ENCODE peak calls at places on chromosomes 6 and 20, in eight cellular contexts. One of them, this sample, is unnamed.

GRCh38 chr20:49866051-49866450 is 49.3 kb downstream of the SPATA2 start:
- DNase-seq in Peyer's patch: no peak
- DNase-seq in NCI-H1092 treated with DMSO at 0.1 percent for 48 hours: no peak
- DNase-seq in LoVo: no peak
- DNase-seq in hippocampal formation: no peak
- DNase-seq in mesenteric fat pad: no peak
- DNase-seq in right cardiac atrium: no peak
- DNase-seq in RPMI7951: peak; percentile 82
- DNase-seq in this sample: no peak

GRCh38 chr20:52312131-52312729 is 120.7 kb upstream of the ZFP64 start:
- DNase-seq in NCI-H1092 treated with DMSO at 0.1 percent for 48 hours: peak; percentile 61
- DNase-seq in hippocampal formation: peak; percentile 34
- DNase-seq in right cardiac atrium: peak; percentile 43
- DNase-seq in mesenteric fat pad: no peak
- DNase-seq in Peyer's patch: peak; percentile 18
- DNase-seq in LoVo: peak; percentile 49
- DNase-seq in RPMI7951: peak; percentile 65
- DNase-seq in this sample: peak; percentile 68

GRCh38 chr20:8427419-8428065 is 295.5 kb downstream of the PLCB1 start:
- DNase-seq in RPMI7951: no peak
- DNase-seq in LoVo: no peak
- DNase-seq in right cardiac atrium: no peak
- DNase-seq in NCI-H1092 treated with DMSO at 0.1 percent for 48 hours: no peak
- DNase-seq in Peyer's patch: no peak
- DNase-seq in hippocampal formation: no peak
- DNase-seq in mesenteric fat pad: no peak
- DNase-seq in this sample: no peak

GRCh38 chr6:20827798-20828197 is 293.5 kb downstream of the CDKAL1 start:
- DNase-seq in right cardiac atrium: no peak
- DNase-seq in RPMI7951: no peak
- DNase-seq in mesenteric fat pad: no peak
- DNase-seq in NCI-H1092 treated with DMSO at 0.1 percent for 48 hours: no peak
- DNase-seq in Peyer's patch: no peak
- DNase-seq in hippocampal formation: no peak
- DNase-seq in LoVo: no peak
- DNase-seq in this sample: no peak

GRCh38 chr6:135576055-135576454 is 78.5 kb upstream of the AHI1 start:
- DNase-seq in LoVo: no peak
- DNase-seq in Peyer's patch: no peak
- DNase-seq in NCI-H1092 treated with DMSO at 0.1 percent for 48 hours: peak; percentile 74
- DNase-seq in right cardiac atrium: no peak
- DNase-seq in RPMI7951: peak; percentile 14
- DNase-seq in mesenteric fat pad: no peak
- DNase-seq in hippocampal formation: no peak
- DNase-seq in this sample: no peak

GRCh38 chr6:38179300-38179699 is 359.8 kb downstream of the ZFAND3 start:
- DNase-seq in Peyer's patch: no peak
- DNase-seq in LoVo: no peak
- DNase-seq in right cardiac atrium: no peak
- DNase-seq in NCI-H1092 treated with DMSO at 0.1 percent for 48 hours: peak; percentile 41
- DNase-seq in mesenteric fat pad: peak; percentile 71
- DNase-seq in hippocampal formation: no peak
- DNase-seq in RPMI7951: no peak
- DNase-seq in this sample: no peak

GRCh38 chr6:114142256-114142655 is 171.3 kb upstream of the HDAC2 start:
- DNase-seq in right cardiac atrium: no peak
- DNase-seq in Peyer's patch: no peak
- DNase-seq in LoVo: no peak
- DNase-seq in NCI-H1092 treated with DMSO at 0.1 percent for 48 hours: no peak
- DNase-seq in hippocampal formation: no peak
- DNase-seq in RPMI7951: no peak
- DNase-seq in mesenteric fat pad: no peak
- DNase-seq in this sample: no peak

GRCh38 chr20:16926626-16927025 is 178.5 kb downstream of the OTOR start:
- DNase-seq in LoVo: no peak
- DNase-seq in mesenteric fat pad: no peak
- DNase-seq in right cardiac atrium: no peak
- DNase-seq in RPMI7951: no peak
- DNase-seq in NCI-H1092 treated with DMSO at 0.1 percent for 48 hours: peak; percentile 84
- DNase-seq in Peyer's patch: no peak
- DNase-seq in hippocampal formation: no peak
- DNase-seq in this sample: peak; percentile 17

GRCh38 chr6:157124855-157125254 is 198.5 kb downstream of the TMEM242 start:
- DNase-seq in mesenteric fat pad: no peak
- DNase-seq in hippocampal formation: no peak
- DNase-seq in right cardiac atrium: no peak
- DNase-seq in RPMI7951: no peak
- DNase-seq in NCI-H1092 treated with DMSO at 0.1 percent for 48 hours: no peak
- DNase-seq in Peyer's patch: no peak
- DNase-seq in LoVo: no peak
- DNase-seq in this sample: peak; percentile 55

GRCh38 chr6:80174931-80175572 is 68.6 kb downstream of the BCKDHB start:
- DNase-seq in RPMI7951: peak; percentile 82
- DNase-seq in right cardiac atrium: no peak
- DNase-seq in LoVo: no peak
- DNase-seq in NCI-H1092 treated with DMSO at 0.1 percent for 48 hours: no peak
- DNase-seq in mesenteric fat pad: no peak
- DNase-seq in hippocampal formation: no peak
- DNase-seq in Peyer's patch: no peak
- DNase-seq in this sample: no peak

GRCh38 chr6:41958022-41958856 is 16.6 kb upstream of the CCND3 start:
- DNase-seq in hippocampal formation: no peak
- DNase-seq in NCI-H1092 treated with DMSO at 0.1 percent for 48 hours: no peak
- DNase-seq in right cardiac atrium: no peak
- DNase-seq in mesenteric fat pad: no peak
- DNase-seq in Peyer's patch: no peak
- DNase-seq in RPMI7951: no peak
- DNase-seq in LoVo: no peak
- DNase-seq in this sample: no peak

GRCh38 chr6:168239374-168239773 is 80.2 kb downstream of the DACT2 start:
- DNase-seq in hippocampal formation: no peak
- DNase-seq in RPMI7951: peak; percentile 68
- DNase-seq in NCI-H1092 treated with DMSO at 0.1 percent for 48 hours: no peak
- DNase-seq in right cardiac atrium: no peak
- DNase-seq in LoVo: no peak
- DNase-seq in mesenteric fat pad: no peak
- DNase-seq in Peyer's patch: no peak
- DNase-seq in this sample: no peak

GRCh38 chr6:134623391-134623790 is 305.5 kb upstream of the SGK1 start:
- DNase-seq in NCI-H1092 treated with DMSO at 0.1 percent for 48 hours: no peak
- DNase-seq in LoVo: no peak
- DNase-seq in Peyer's patch: no peak
- DNase-seq in RPMI7951: no peak
- DNase-seq in hippocampal formation: no peak
- DNase-seq in mesenteric fat pad: no peak
- DNase-seq in right cardiac atrium: no peak
- DNase-seq in this sample: no peak

GRCh38 chr20:8812818-8813217 is 256.1 kb upstream of the PLCB4 start:
- DNase-seq in hippocampal formation: no peak
- DNase-seq in right cardiac atrium: peak; percentile 39
- DNase-seq in mesenteric fat pad: no peak
- DNase-seq in RPMI7951: no peak
- DNase-seq in Peyer's patch: no peak
- DNase-seq in NCI-H1092 treated with DMSO at 0.1 percent for 48 hours: peak; percentile 12
- DNase-seq in LoVo: no peak
- DNase-seq in this sample: peak; percentile 93

GRCh38 chr20:32580194-32580593 is 4.9 kb downstream of the NOL4L start:
- DNase-seq in right cardiac atrium: no peak
- DNase-seq in mesenteric fat pad: no peak
- DNase-seq in hippocampal formation: no peak
- DNase-seq in LoVo: no peak
- DNase-seq in RPMI7951: no peak
- DNase-seq in NCI-H1092 treated with DMSO at 0.1 percent for 48 hours: no peak
- DNase-seq in Peyer's patch: no peak
- DNase-seq in this sample: no peak

GRCh38 chr20:44117296-44118184 is 69.4 kb downstream of the JPH2 start:
- DNase-seq in RPMI7951: peak; percentile 76
- DNase-seq in Peyer's patch: no peak
- DNase-seq in NCI-H1092 treated with DMSO at 0.1 percent for 48 hours: no peak
- DNase-seq in hippocampal formation: no peak
- DNase-seq in LoVo: no peak
- DNase-seq in right cardiac atrium: no peak
- DNase-seq in mesenteric fat pad: no peak
- DNase-seq in this sample: no peak

GRCh38 chr6:28747631-28748157 is 176.1 kb downstream of the TRIM27 start:
- DNase-seq in mesenteric fat pad: no peak
- DNase-seq in right cardiac atrium: no peak
- DNase-seq in RPMI7951: peak; percentile 57
- DNase-seq in Peyer's patch: no peak
- DNase-seq in hippocampal formation: no peak
- DNase-seq in NCI-H1092 treated with DMSO at 0.1 percent for 48 hours: peak; percentile 1
- DNase-seq in LoVo: peak; percentile 85
- DNase-seq in this sample: peak; percentile 43

GRCh38 chr20:35370751-35371150 is 41.0 kb downstream of the UQCC1 start:
- DNase-seq in RPMI7951: no peak
- DNase-seq in LoVo: no peak
- DNase-seq in right cardiac atrium: no peak
- DNase-seq in mesenteric fat pad: no peak
- DNase-seq in NCI-H1092 treated with DMSO at 0.1 percent for 48 hours: no peak
- DNase-seq in Peyer's patch: no peak
- DNase-seq in hippocampal formation: no peak
- DNase-seq in this sample: no peak

GRCh38 chr20:36085686-36086267 is 68.8 kb upstream of the EPB41L1 start:
- DNase-seq in RPMI7951: peak; percentile 74
- DNase-seq in LoVo: peak; percentile 93
- DNase-seq in right cardiac atrium: no peak
- DNase-seq in Peyer's patch: no peak
- DNase-seq in mesenteric fat pad: no peak
- DNase-seq in NCI-H1092 treated with DMSO at 0.1 percent for 48 hours: no peak
- DNase-seq in hippocampal formation: no peak
- DNase-seq in this sample: no peak

GRCh38 chr6:138455746-138456392 is 43.4 kb downstream of the NHSL1 start:
- DNase-seq in LoVo: peak; percentile 79
- DNase-seq in right cardiac atrium: no peak
- DNase-seq in Peyer's patch: peak; percentile 52
- DNase-seq in RPMI7951: peak; percentile 46
- DNase-seq in NCI-H1092 treated with DMSO at 0.1 percent for 48 hours: no peak
- DNase-seq in mesenteric fat pad: no peak
- DNase-seq in hippocampal formation: no peak
- DNase-seq in this sample: no peak

GRCh38 chr6:26604026-26604425 is 7.3 kb downstream of the ABT1 start:
- DNase-seq in mesenteric fat pad: no peak
- DNase-seq in Peyer's patch: no peak
- DNase-seq in right cardiac atrium: no peak
- DNase-seq in NCI-H1092 treated with DMSO at 0.1 percent for 48 hours: no peak
- DNase-seq in LoVo: no peak
- DNase-seq in RPMI7951: no peak
- DNase-seq in hippocampal formation: no peak
- DNase-seq in this sample: no peak

GRCh38 chr20:16803965-16804792 is 56.0 kb downstream of the OTOR start:
- DNase-seq in right cardiac atrium: peak; percentile 57
- DNase-seq in mesenteric fat pad: no peak
- DNase-seq in NCI-H1092 treated with DMSO at 0.1 percent for 48 hours: peak; percentile 60
- DNase-seq in RPMI7951: peak; percentile 50
- DNase-seq in hippocampal formation: peak; percentile 53
- DNase-seq in Peyer's patch: no peak
- DNase-seq in LoVo: peak; percentile 46
- DNase-seq in this sample: peak; percentile 73

GRCh38 chr6:71349976-71350615 is 61.5 kb downstream of the OGFRL1 start:
- DNase-seq in LoVo: no peak
- DNase-seq in Peyer's patch: no peak
- DNase-seq in RPMI7951: peak; percentile 35
- DNase-seq in mesenteric fat pad: no peak
- DNase-seq in hippocampal formation: peak; percentile 50
- DNase-seq in right cardiac atrium: peak; percentile 54
- DNase-seq in NCI-H1092 treated with DMSO at 0.1 percent for 48 hours: no peak
- DNase-seq in this sample: peak; percentile 32

GRCh38 chr6:14429396-14429795 is 311.8 kb downstream of the CD83 start:
- DNase-seq in mesenteric fat pad: no peak
- DNase-seq in Peyer's patch: no peak
- DNase-seq in LoVo: no peak
- DNase-seq in RPMI7951: no peak
- DNase-seq in hippocampal formation: no peak
- DNase-seq in NCI-H1092 treated with DMSO at 0.1 percent for 48 hours: no peak
- DNase-seq in right cardiac atrium: no peak
- DNase-seq in this sample: no peak

GRCh38 chr6:39998126-39998525 is 63.9 kb upstream of the MOCS1 start:
- DNase-seq in RPMI7951: no peak
- DNase-seq in right cardiac atrium: no peak
- DNase-seq in Peyer's patch: no peak
- DNase-seq in NCI-H1092 treated with DMSO at 0.1 percent for 48 hours: no peak
- DNase-seq in mesenteric fat pad: no peak
- DNase-seq in hippocampal formation: no peak
- DNase-seq in LoVo: no peak
- DNase-seq in this sample: no peak

GRCh38 chr6:22666021-22666420 is 96.7 kb downstream of the HDGFL1 start:
- DNase-seq in RPMI7951: no peak
- DNase-seq in mesenteric fat pad: no peak
- DNase-seq in LoVo: no peak
- DNase-seq in NCI-H1092 treated with DMSO at 0.1 percent for 48 hours: no peak
- DNase-seq in Peyer's patch: no peak
- DNase-seq in hippocampal formation: no peak
- DNase-seq in right cardiac atrium: no peak
- DNase-seq in this sample: no peak

GRCh38 chr20:33177866-33178265 is 9.9 kb downstream of the BPIFA2 start:
- DNase-seq in right cardiac atrium: no peak
- DNase-seq in RPMI7951: no peak
- DNase-seq in mesenteric fat pad: no peak
- DNase-seq in hippocampal formation: no peak
- DNase-seq in LoVo: no peak
- DNase-seq in Peyer's patch: no peak
- DNase-seq in NCI-H1092 treated with DMSO at 0.1 percent for 48 hours: peak; percentile 18
- DNase-seq in this sample: no peak

GRCh38 chr6:167970236-167970635 is 27.2 kb upstream of the KIF25 start:
- DNase-seq in hippocampal formation: peak; percentile 23
- DNase-seq in RPMI7951: peak; percentile 43
- DNase-seq in mesenteric fat pad: no peak
- DNase-seq in Peyer's patch: no peak
- DNase-seq in right cardiac atrium: no peak
- DNase-seq in NCI-H1092 treated with DMSO at 0.1 percent for 48 hours: no peak
- DNase-seq in LoVo: no peak
- DNase-seq in this sample: peak; percentile 24

GRCh38 chr6:124434416-124434815 is 527.8 kb upstream of the RNF217 start:
- DNase-seq in NCI-H1092 treated with DMSO at 0.1 percent for 48 hours: no peak
- DNase-seq in right cardiac atrium: no peak
- DNase-seq in LoVo: no peak
- DNase-seq in RPMI7951: no peak
- DNase-seq in hippocampal formation: no peak
- DNase-seq in Peyer's patch: no peak
- DNase-seq in mesenteric fat pad: no peak
- DNase-seq in this sample: no peak

GRCh38 chr6:7479801-7480266 is 61.6 kb upstream of the DSP start:
- DNase-seq in mesenteric fat pad: no peak
- DNase-seq in RPMI7951: peak; percentile 72
- DNase-seq in LoVo: peak; percentile 92
- DNase-seq in right cardiac atrium: no peak
- DNase-seq in NCI-H1092 treated with DMSO at 0.1 percent for 48 hours: no peak
- DNase-seq in hippocampal formation: no peak
- DNase-seq in Peyer's patch: no peak
- DNase-seq in this sample: no peak

GRCh38 chr6:155001482-155001881 is 6.4 kb downstream of the TIAM2 start:
- DNase-seq in RPMI7951: no peak
- DNase-seq in hippocampal formation: no peak
- DNase-seq in NCI-H1092 treated with DMSO at 0.1 percent for 48 hours: no peak
- DNase-seq in LoVo: no peak
- DNase-seq in Peyer's patch: no peak
- DNase-seq in right cardiac atrium: no peak
- DNase-seq in mesenteric fat pad: no peak
- DNase-seq in this sample: no peak

GRCh38 chr6:24430086-24430485 is 27.4 kb downstream of the MRS2 start:
- DNase-seq in hippocampal formation: no peak
- DNase-seq in RPMI7951: no peak
- DNase-seq in NCI-H1092 treated with DMSO at 0.1 percent for 48 hours: no peak
- DNase-seq in Peyer's patch: no peak
- DNase-seq in mesenteric fat pad: no peak
- DNase-seq in right cardiac atrium: no peak
- DNase-seq in LoVo: no peak
- DNase-seq in this sample: no peak

GRCh38 chr20:23156842-23157423 is 70.8 kb upstream of the CD93 start:
- DNase-seq in Peyer's patch: no peak
- DNase-seq in hippocampal formation: no peak
- DNase-seq in right cardiac atrium: peak; percentile 51
- DNase-seq in NCI-H1092 treated with DMSO at 0.1 percent for 48 hours: no peak
- DNase-seq in mesenteric fat pad: no peak
- DNase-seq in RPMI7951: no peak
- DNase-seq in LoVo: no peak
- DNase-seq in this sample: no peak

GRCh38 chr6:136669299-136669699 is 119.1 kb upstream of the MAP7 start:
- DNase-seq in RPMI7951: peak; percentile 94
- DNase-seq in right cardiac atrium: no peak
- DNase-seq in NCI-H1092 treated with DMSO at 0.1 percent for 48 hours: no peak
- DNase-seq in mesenteric fat pad: no peak
- DNase-seq in hippocampal formation: no peak
- DNase-seq in LoVo: peak; percentile 86
- DNase-seq in Peyer's patch: no peak
- DNase-seq in this sample: no peak